ENCODE peak calls at places on chromosomes 3 and 15, in five cellular contexts. L, C, X, B and P are unnamed samples.

GRCh38 chr3:148991219-148992026 is at the start of gene GYG1:
- DNase-seq in L (peak), C (peak), X (peak), B (peak), P (peak)

GRCh38 chr3:53834429-53835095 is 11.7 kb downstream of the CHDH start:
- DNase-seq in L (no peak), C (no peak), X (no peak), B (no peak), P (no peak)

GRCh38 chr15:43370975-43371974 is at the start of the genes TUBGCP4 and ZSCAN29:
- DNase-seq in L (peak), C (peak), X (peak), B (peak), P (no peak)

GRCh38 chr3:172321035-172321434 is 127.2 kb downstream of the GHSR start:
- DNase-seq in L (peak), C (no peak), X (no peak), B (no peak), P (no peak)

GRCh38 chr3:157542711-157543485 is 39.7 kb upstream of the VEPH1 start:
- DNase-seq in L (no peak), C (peak), X (no peak), B (no peak), P (no peak)

GRCh38 chr3:31713820-31714511 is 181.2 kb downstream of the STT3B start:
- DNase-seq in L (no peak), C (no peak), X (no peak), B (no peak), P (no peak)

GRCh38 chr3:71521940-71522876 is 61.3 kb downstream of the FOXP1 start:
- DNase-seq in L (no peak), C (no peak), X (no peak), B (no peak), P (no peak)

GRCh38 chr3:49339593-49339946 is 283 bp downstream of the USP4 start:
- DNase-seq in L (no peak), C (no peak), X (no peak), B (no peak), P (no peak)

GRCh38 chr3:16203031-16203430 is 28.6 kb downstream of the GALNT15 start:
- DNase-seq in L (no peak), C (no peak), X (no peak), B (no peak), P (peak)

GRCh38 chr15:77870195-77871065 is 207.1 kb downstream of the TBC1D2B start:
- DNase-seq in L (peak), C (peak), X (no peak), B (peak), P (no peak)

GRCh38 chr3:69566256-69566655 is 173.0 kb upstream of the MITF start:
- DNase-seq in L (no peak), C (no peak), X (no peak), B (no peak), P (no peak)

GRCh38 chr15:81182746-81183402 is 13.8 kb upstream of the IL16 start:
- DNase-seq in L (no peak), C (no peak), X (no peak), B (no peak), P (no peak)

GRCh38 chr3:44883999-44884431 is 9.6 kb downstream of the TGM4 start:
- DNase-seq in L (no peak), C (no peak), X (no peak), B (no peak), P (no peak)

GRCh38 chr3:69562001-69562400 is 176.1 kb upstream of the FRMD4B start:
- DNase-seq in L (no peak), C (no peak), X (no peak), B (no peak), P (no peak)

GRCh38 chr3:46215810-46216414 is 7.8 kb upstream of the CCR1 start:
- DNase-seq in L (no peak), C (no peak), X (no peak), B (peak), P (peak)

GRCh38 chr3:42895332-42895868 is 10.5 kb upstream of the ZNF662 start:
- DNase-seq in L (no peak), C (no peak), X (no peak), B (no peak), P (no peak)

GRCh38 chr3:139317660-139318430 is 26.0 kb upstream of the MRPS22 start:
- DNase-seq in L (no peak), C (no peak), X (no peak), B (no peak), P (no peak)

GRCh38 chr3:155581579-155581978 is 163.3 kb downstream of the PLCH1 start:
- DNase-seq in L (no peak), C (no peak), X (no peak), B (no peak), P (no peak)

GRCh38 chr15:34810455-34811146 is 15.3 kb upstream of the ACTC1 start:
- DNase-seq in L (no peak), C (no peak), X (no peak), B (no peak), P (no peak)

GRCh38 chr3:72887378-72887722 is 496 bp upstream of the GXYLT2 start:
- DNase-seq in L (no peak), C (no peak), X (no peak), B (no peak), P (no peak)

GRCh38 chr15:38253448-38253847 is 812 bp downstream of the SPRED1 start:
- DNase-seq in L (peak), C (no peak), X (no peak), B (no peak), P (no peak)

GRCh38 chr15:65868546-65869126 is 655 bp upstream of the RAB11A start:
- DNase-seq in L (no peak), C (no peak), X (no peak), B (no peak), P (no peak)

GRCh38 chr3:23761440-23761896 is 44.3 kb upstream of the UBE2E1 start:
- DNase-seq in L (peak), C (no peak), X (no peak), B (no peak), P (no peak)

GRCh38 chr15:70526221-70526973 is 237.0 kb downstream of the UACA start:
- DNase-seq in L (peak), C (peak), X (no peak), B (no peak), P (no peak)

GRCh38 chr15:96625251-96625650 is 294.8 kb downstream of the NR2F2 start:
- DNase-seq in L (no peak), C (no peak), X (no peak), B (no peak), P (no peak)

GRCh38 chr15:63133786-63134185 is 12.1 kb downstream of the LACTB start:
- DNase-seq in L (no peak), C (no peak), X (no peak), B (no peak), P (no peak)

GRCh38 chr3:4597204-4597985 is 104.2 kb downstream of the ITPR1 start:
- DNase-seq in L (no peak), C (no peak), X (no peak), B (no peak), P (no peak)

GRCh38 chr3:196159952-196160804 is 51.0 kb downstream of the ZDHHC19 start:
- DNase-seq in L (peak), C (no peak), X (peak), B (no peak), P (no peak)

GRCh38 chr3:58175429-58176184 is 35.2 kb downstream of the DNASE1L3 start:
- DNase-seq in L (no peak), C (no peak), X (no peak), B (no peak), P (no peak)

GRCh38 chr3:51966016-51966415 is 1.2 kb downstream of the PCBP4 start:
- DNase-seq in L (no peak), C (no peak), X (no peak), B (no peak), P (no peak)

GRCh38 chr3:131393056-131393455 is 11.5 kb downstream of the NUDT16 start:
- DNase-seq in L (no peak), C (no peak), X (no peak), B (no peak), P (no peak)

GRCh38 chr15:84598993-84599392 is 1.8 kb upstream of the ZSCAN2 start:
- DNase-seq in L (peak), C (peak), X (no peak), B (no peak), P (no peak)

GRCh38 chr3:23682646-23683045 is 123.1 kb upstream of the UBE2E1 start:
- DNase-seq in L (peak), C (no peak), X (no peak), B (no peak), P (no peak)

GRCh38 chr3:184583345-184584000 is 21.9 kb downstream of the EPHB3 start:
- DNase-seq in L (no peak), C (no peak), X (no peak), B (no peak), P (no peak)

GRCh38 chr3:67450153-67450552 is 204.3 kb downstream of the SUCLG2 start:
- DNase-seq in L (no peak), C (no peak), X (no peak), B (no peak), P (no peak)

GRCh38 chr3:158723991-158724390 is 8.3 kb downstream of the RARRES1 start:
- DNase-seq in L (no peak), C (no peak), X (no peak), B (no peak), P (no peak)

GRCh38 chr3:158727499-158728377 is 4.5 kb downstream of the RARRES1 start:
- DNase-seq in L (peak), C (peak), X (peak), B (no peak), P (peak)

GRCh38 chr3:158728851-158729250 is 3.4 kb downstream of the RARRES1 start:
- DNase-seq in L (no peak), C (no peak), X (no peak), B (no peak), P (no peak)

GRCh38 chr3:158722108-158722507 is 10.1 kb downstream of the RARRES1 start:
- DNase-seq in L (no peak), C (no peak), X (no peak), B (no peak), P (no peak)

DNA sequence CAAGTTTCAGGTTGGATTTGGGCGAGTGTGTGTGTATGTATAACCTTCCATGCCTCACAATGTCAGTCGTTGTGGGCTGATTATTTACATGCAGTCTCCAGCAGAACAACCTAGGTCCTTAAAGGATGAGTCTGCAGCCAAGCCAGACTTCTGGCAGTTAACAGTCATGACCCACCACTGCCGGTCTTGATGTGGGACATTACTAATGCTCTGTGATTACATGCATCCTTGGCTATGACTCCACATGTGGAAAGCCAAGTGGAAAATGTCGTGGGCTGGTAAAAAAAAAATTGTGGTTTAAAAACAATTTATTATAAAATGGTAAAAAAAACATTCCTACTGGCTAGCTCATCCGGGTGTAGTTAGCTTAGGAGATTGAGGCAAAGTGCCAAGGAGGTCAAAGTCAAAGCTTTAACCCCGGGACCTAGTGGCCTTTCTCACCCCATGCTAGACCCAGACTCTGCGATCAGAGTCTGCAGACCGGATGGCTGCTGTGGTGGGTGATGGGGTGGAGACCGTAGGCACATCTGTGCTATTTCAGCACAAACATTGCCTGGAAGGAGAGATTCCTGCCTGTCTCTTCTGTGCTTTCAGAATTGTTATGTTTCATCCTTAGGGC is 6.8 kb downstream of the RARRES1 start:
- DNase-seq in L (no peak), C (peak), X (no peak), B (no peak), P (no peak)
- H3K4me3 ChIP-seq in L (no peak), C (no peak), X (no peak), B (no peak), P (no peak)

GRCh38 chr15:67267440-67267839 is 12.9 kb downstream of the IQCH start:
- DNase-seq in L (no peak), C (no peak), X (no peak), B (no peak), P (no peak)
- TF ChIP-seq CTCF in L (no peak), C (no peak), X (no peak), B (no peak), P (no peak)

DNA sequence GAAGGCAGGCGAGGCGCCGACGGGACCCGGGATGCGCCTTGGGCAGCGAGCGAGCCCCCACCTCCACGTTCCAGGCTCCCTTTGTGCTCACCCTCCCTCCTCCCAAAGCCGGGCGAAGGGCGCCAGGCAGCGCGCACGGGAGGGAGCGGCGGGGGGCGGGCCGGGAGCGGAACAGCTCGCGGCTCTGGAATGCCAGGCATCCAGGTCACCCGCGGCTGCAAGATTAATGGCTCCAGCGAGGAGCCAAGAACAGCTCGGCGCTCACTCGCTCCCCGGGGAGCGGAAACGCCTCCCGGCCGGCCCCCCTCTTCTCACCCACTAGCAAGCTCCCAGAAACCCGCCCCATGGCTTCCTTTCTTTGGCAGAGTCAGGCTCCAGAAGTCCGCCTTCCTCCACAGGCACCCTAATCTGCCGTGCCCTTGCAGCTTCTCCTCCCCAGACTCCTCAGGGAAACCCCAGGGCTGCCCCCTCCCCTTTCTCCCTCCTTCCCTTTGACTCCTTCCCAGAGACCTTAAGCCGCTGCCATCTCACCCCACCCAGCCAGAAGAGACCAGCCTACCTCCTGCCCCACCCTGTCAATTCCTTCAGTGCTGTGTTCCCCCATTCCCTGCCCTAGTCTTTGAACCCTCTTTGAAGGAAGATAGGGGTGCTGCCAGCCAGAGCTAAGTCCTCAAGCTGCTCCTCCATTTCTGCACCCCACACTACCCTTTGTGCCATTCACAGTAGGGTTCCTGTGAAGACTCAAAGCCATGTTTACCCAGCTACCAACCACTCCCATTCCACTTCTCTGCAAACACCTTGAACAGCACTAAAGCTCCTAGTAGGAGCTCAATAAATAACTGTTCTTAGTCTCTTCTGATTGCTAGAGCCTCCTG is 9.9 kb downstream of the AMOTL2 start:
- DNase-seq in L (peak), C (peak), X (no peak), B (peak), P (no peak)
- H3K4me3 ChIP-seq in L (no peak), C (peak), X (no peak), B (peak), P (no peak)

GRCh38 chr15:98772895-98773294 is 124.6 kb downstream of the IGF1R start:
- DNase-seq in L (peak), C (no peak), X (no peak), B (no peak), P (no peak)

GRCh38 chr15:98773616-98774015 is 125.3 kb downstream of the IGF1R start:
- DNase-seq in L (no peak), C (no peak), X (no peak), B (no peak), P (no peak)

GRCh38 chr15:98775498-98776230 is 127.3 kb downstream of the IGF1R start:
- DNase-seq in L (peak), C (no peak), X (no peak), B (no peak), P (no peak)

GRCh38 chr15:98776607-98777281 is 128.4 kb downstream of the IGF1R start:
- DNase-seq in L (peak), C (peak), X (no peak), B (no peak), P (no peak)

GRCh38 chr15:98774756-98775497 is 126.6 kb downstream of the IGF1R start:
- DNase-seq in L (no peak), C (no peak), X (no peak), B (no peak), P (no peak)
- TF ChIP-seq CTCF in L (no peak), C (no peak), X (no peak), B (no peak), P (no peak)

GRCh38 chr15:42275780-42276395 is 2.7 kb upstream of the TMEM87A start:
- DNase-seq in L (no peak), C (no peak), X (no peak), B (no peak), P (no peak)

GRCh38 chr15:42272768-42273098 is 268 bp upstream of the GANC start:
- DNase-seq in L (no peak), C (no peak), X (no peak), B (no peak), P (no peak)

GRCh38 chr15:42273900-42274692 is 863 bp upstream of the TMEM87A start:
- DNase-seq in L (peak), C (peak), X (peak), B (peak), P (peak)

GRCh38 chr15:42273099-42273899 is at the start of the genes GANC and TMEM87A:
- DNase-seq in L (peak), C (peak), X (peak), B (peak), P (peak)

DNA sequence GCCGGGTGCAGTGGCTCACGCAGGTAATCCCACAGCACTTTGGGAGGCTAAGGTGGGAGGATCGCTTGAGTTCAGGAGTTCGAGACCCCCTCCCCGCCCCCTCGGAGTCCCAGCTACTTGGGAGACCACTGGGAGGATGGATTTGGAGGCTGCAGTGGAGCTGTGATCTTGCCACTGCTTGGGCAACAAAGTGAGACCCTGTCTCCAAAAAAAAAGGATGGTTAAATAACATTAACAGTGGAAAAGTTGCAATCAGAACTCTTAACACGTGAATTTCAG is 1.4 kb upstream of the TMEM87A start:
- DNase-seq in L (no peak), C (no peak), X (no peak), B (no peak), P (no peak)
- H3K4me3 ChIP-seq in L (peak), C (peak), X (peak), B (peak), P (peak)